ENCODE peak calls at places on chromosomes 2 and 18, in five cellular contexts. N, S, R, W and Y are unnamed samples.
A peak's percentile ranks its signal among the peaks of the same experiment; 100 is the strongest.

GRCh38 chr2:104599802-104600510 is 254.0 kb upstream of the POU3F3 start:
- DNase-seq in N (no peak), R (peak; percentile 35), S (no peak), W (no peak), Y (no peak)

GRCh38 chr2:199488772-199489400 is 31.1 kb upstream of the SATB2 start:
- DNase-seq in W (peak; percentile 83), S (no peak), N (peak; percentile 57), R (peak; percentile 53), Y (peak; percentile 72)

GRCh38 chr18:33051397-33051796 is 278.6 kb upstream of the KLHL14 start:
- DNase-seq in R (no peak), W (peak; percentile 1), S (no peak), N (peak; percentile 59), Y (no peak)

GRCh38 chr2:11702946-11703345 is 33.0 kb upstream of the NTSR2 start:
- DNase-seq in W (no peak), N (no peak), R (no peak), S (no peak), Y (no peak)

GRCh38 chr2:8604262-8604661 is 77.6 kb upstream of the ID2 start:
- DNase-seq in W (no peak), S (no peak), R (no peak), N (no peak), Y (no peak)

GRCh38 chr18:76567835-76568445 is 72.9 kb upstream of the ZNF516 start:
- DNase-seq in W (no peak), R (no peak), N (no peak), S (no peak), Y (no peak)

GRCh38 chr18:50558157-50558556 is 1.7 kb upstream of the MAPK4 start:
- DNase-seq in S (no peak), W (no peak), R (no peak), N (no peak), Y (no peak)

GRCh38 chr2:60356346-60356745 is 197.1 kb downstream of the BCL11A start:
- DNase-seq in W (no peak), N (no peak), S (no peak), R (no peak), Y (no peak)

DNA sequence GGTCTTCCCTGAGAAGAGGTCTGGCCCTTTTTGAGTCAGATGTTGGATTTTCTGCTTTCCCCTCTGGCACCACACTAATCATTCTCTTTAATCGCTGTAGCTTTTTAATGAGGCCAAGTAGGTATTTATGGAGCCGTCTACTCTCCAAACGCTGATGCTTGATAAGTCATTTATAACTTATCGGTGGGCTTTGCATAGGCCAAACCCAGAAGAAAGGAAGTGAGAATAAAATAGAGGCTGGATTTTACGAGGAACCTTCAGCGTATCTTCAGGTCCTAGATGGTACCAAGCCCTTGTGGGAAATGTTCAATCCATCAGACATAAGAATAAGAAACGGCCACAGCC is 142.5 kb upstream of the CTAGE1 start:
- DNase-seq in W (no peak), N (no peak), R (no peak), S (no peak), Y (no peak)
- H3K4me3 ChIP-seq in W (peak overlapping the region; percentile 45), N (peak overlapping the region; percentile 49), R (peak overlapping the region; percentile 57), S (peak overlapping the region; percentile 60), Y (peak overlapping the region; percentile 74)

GRCh38 chr2:127080226-127080940 is 26.6 kb downstream of the BIN1 start:
- DNase-seq in S (no peak), R (no peak), N (peak; percentile 48), W (no peak), Y (no peak)

GRCh38 chr2:127082974-127083373 is 24.0 kb downstream of the BIN1 start:
- DNase-seq in W (no peak), S (no peak), N (no peak), R (peak; percentile 39), Y (no peak)

GRCh38 chr2:127083819-127084503 is 23.0 kb downstream of the BIN1 start:
- DNase-seq in R (peak; percentile 99), N (peak; percentile 85), W (no peak), S (peak; percentile 90), Y (peak; percentile 91)

GRCh38 chr2:127080941-127081769 is 25.8 kb downstream of the BIN1 start:
- DNase-seq in S (no peak), W (no peak), R (no peak), N (peak; percentile 53), Y (peak; percentile 48)

DNA sequence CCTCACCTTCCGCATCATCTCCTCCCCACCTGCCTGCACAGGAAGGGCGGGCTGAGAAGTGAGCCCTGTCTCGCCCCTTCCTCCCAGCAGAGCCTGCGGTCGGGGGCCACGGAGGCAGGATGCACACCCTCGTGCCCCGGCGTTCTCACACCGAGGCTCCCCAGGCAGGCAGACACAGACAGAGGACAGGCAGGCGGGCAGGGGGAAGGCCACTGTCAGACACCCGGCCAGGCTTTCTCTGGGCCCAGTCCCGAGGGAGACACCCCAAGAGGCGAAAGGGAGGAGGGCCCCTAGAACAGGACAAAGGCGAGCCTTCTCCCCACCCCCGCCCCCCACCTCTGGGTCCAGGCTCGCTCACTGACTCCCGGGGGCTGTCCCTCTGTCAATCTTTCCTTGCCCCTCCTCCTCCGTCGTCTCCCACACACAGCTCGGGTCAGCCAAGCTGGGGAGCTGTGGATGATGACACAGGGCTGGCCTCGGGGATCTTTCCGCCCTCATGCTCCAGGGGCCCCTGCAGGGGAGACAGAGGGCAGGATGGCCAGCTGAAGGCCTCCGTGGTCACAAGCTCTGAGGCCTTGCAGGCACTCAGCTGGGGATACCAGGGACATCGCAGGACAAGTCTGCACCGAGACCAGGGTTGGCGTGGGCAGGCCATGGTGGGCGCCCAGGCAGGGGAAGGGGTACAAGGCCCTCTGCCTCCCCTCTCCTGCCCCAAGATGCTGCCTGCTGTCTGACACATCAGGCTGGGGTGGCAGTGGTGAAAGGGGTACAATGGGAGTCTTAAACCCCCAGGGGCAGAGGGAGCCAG is 24.9 kb downstream of the BIN1 start:
- DNase-seq in R (no peak), N (peak; percentile 45), W (no peak), S (no peak), Y (no peak)
- H3K4me3 ChIP-seq in R (no peak overlapping the region), N (peak overlapping the region; percentile 16), W (no peak overlapping the region), S (no peak overlapping the region), Y (no peak overlapping the region)

GRCh38 chr18:28087173-28087563 is 89.8 kb downstream of the CDH2 start:
- DNase-seq in W (no peak), N (peak; percentile 67), R (no peak), S (no peak), Y (peak; percentile 34)
- H3K4me3 ChIP-seq in W (no peak overlapping the region), N (no peak overlapping the region), R (no peak overlapping the region), S (no peak overlapping the region), Y (no peak overlapping the region)

GRCh38 chr2:67341012-67341318 is 56.2 kb upstream of the ETAA1 start:
- DNase-seq in N (no peak), S (no peak), W (no peak), R (no peak), Y (no peak)

GRCh38 chr2:67339234-67339885 is 57.8 kb upstream of the ETAA1 start:
- DNase-seq in S (no peak), N (no peak), W (no peak), R (no peak), Y (no peak)

GRCh38 chr2:67341336-67341735 is 55.8 kb upstream of the ETAA1 start:
- DNase-seq in W (no peak), R (no peak), S (no peak), N (no peak), Y (no peak)

GRCh38 chr2:67340118-67341011 is 56.8 kb upstream of the ETAA1 start:
- DNase-seq in N (no peak), W (no peak), S (no peak), R (no peak), Y (no peak)

DNA sequence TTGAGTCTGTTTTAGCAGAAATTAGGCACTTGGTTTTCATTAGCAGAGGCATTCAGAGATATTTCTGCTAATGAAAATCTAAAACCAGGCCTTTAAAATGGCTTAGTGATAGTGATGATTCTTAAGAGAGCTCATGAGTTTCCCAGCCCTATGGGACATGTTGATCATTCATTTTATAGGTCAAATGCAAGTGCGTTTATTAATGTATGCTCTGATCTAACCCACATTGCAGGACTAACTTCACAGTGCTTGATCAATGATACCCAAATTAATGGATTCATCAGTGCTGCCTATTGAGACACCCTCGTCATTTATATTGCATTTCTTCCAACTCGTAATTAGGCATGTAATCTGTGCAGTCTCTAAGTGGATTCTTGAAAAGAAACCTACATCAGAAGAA is 54.7 kb upstream of the ETAA1 start:
- DNase-seq in N (no peak), W (no peak), R (no peak), S (no peak), Y (no peak)
- H3K4me3 ChIP-seq in N (no peak overlapping the region), W (no peak overlapping the region), R (no peak overlapping the region), S (no peak overlapping the region), Y (no peak overlapping the region)

GRCh38 chr2:215896921-215897320 is 116.4 kb downstream of the MREG start:
- DNase-seq in S (no peak), W (no peak), R (no peak), N (no peak), Y (no peak)
- H3K4me3 ChIP-seq in S (no peak overlapping the region), W (no peak overlapping the region), R (no peak overlapping the region), N (no peak overlapping the region), Y (no peak overlapping the region)

GRCh38 chr18:48781041-48781989 is 169.4 kb downstream of the SMAD7 start:
- DNase-seq in N (peak; percentile 79), W (no peak), R (peak; percentile 46), S (peak; percentile 99), Y (peak; percentile 96)
- H3K4me3 ChIP-seq in N (peak overlapping the region; percentile 13), W (no peak overlapping the region), R (no peak overlapping the region), S (peak overlapping the region; percentile 8), Y (no peak overlapping the region)

GRCh38 chr2:66571873-66572272 is 136.9 kb downstream of the MEIS1 start:
- DNase-seq in S (no peak), N (no peak), R (peak; percentile 31), W (no peak), Y (no peak)

GRCh38 chr2:66569321-66569851 is 134.5 kb downstream of the MEIS1 start:
- DNase-seq in W (peak; percentile 96), S (no peak), N (no peak), R (peak; percentile 78), Y (no peak)

GRCh38 chr2:66568650-66569300 is 133.8 kb downstream of the MEIS1 start:
- DNase-seq in R (no peak), S (no peak), W (no peak), N (no peak), Y (no peak)

GRCh38 chr2:66569974-66570373 is 135.0 kb downstream of the MEIS1 start:
- DNase-seq in S (no peak), W (no peak), R (peak; percentile 11), N (no peak), Y (no peak)

DNA sequence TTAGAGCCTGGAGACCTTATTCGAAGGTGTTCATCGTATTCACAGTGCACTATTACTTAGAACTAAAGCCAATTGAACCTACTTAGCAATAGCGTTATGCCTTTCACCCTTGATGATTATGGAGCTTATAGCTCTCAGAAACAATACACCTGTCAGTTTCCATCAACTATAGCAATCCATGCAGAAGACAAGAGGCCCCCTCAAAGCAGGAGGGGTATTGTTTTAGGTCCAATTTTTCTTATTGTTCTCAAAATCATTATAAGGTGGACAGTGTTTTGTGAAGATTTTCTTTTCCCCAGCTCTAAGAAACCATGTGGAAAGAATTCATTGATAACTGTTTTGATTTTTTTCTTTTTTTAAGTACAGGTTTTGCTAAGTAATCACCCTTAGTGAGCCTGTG is 135.5 kb downstream of the MEIS1 start:
- DNase-seq in N (no peak), W (no peak), R (no peak), S (no peak), Y (no peak)
- H3K4me3 ChIP-seq in N (no peak overlapping the region), W (no peak overlapping the region), R (no peak overlapping the region), S (no peak overlapping the region), Y (no peak overlapping the region)

GRCh38 chr18:79952996-79953559 is 1.6 kb upstream of the SLC66A2 start:
- DNase-seq in N (peak; percentile 13), S (peak; percentile 64), R (no peak), W (no peak), Y (peak; percentile 13)
- H3K4me3 ChIP-seq in N (no peak overlapping the region), S (no peak overlapping the region), R (no peak overlapping the region), W (no peak overlapping the region), Y (peak overlapping the region; percentile 1)